ENCODE peak calls at places on chromosomes 3 and 15, in ten cellular contexts. One of them, this sample, is unnamed.

GRCh38 chr3:193909387-193909786 is 226.6 kb upstream of the HES1 start:
- DNase-seq in breast epithelium: no peak
- DNase-seq in coronary artery: no peak
- DNase-seq in pancreas: no peak
- DNase-seq in AG04450: no peak
- DNase-seq in aorta: no peak
- DNase-seq in GM23248: no peak
- DNase-seq in CD8-positive, alpha-beta T cell: no peak
- DNase-seq in right lobe of liver: no peak
- DNase-seq in choroid plexus epithelial cell: no peak
- DNase-seq in this sample: no peak

GRCh38 chr3:8755564-8756237 is 13.7 kb downstream of the OXTR start:
- DNase-seq in aorta: no peak
- DNase-seq in pancreas: no peak
- DNase-seq in AG04450: no peak
- DNase-seq in CD8-positive, alpha-beta T cell: no peak
- DNase-seq in right lobe of liver: no peak
- DNase-seq in breast epithelium: no peak
- DNase-seq in coronary artery: no peak
- DNase-seq in GM23248: peak
- DNase-seq in choroid plexus epithelial cell: peak
- DNase-seq in this sample: no peak

GRCh38 chr3:72230774-72231379 is 445.9 kb upstream of the PROK2 start:
- DNase-seq in right lobe of liver: no peak
- DNase-seq in coronary artery: no peak
- DNase-seq in pancreas: no peak
- DNase-seq in GM23248: peak
- DNase-seq in aorta: no peak
- DNase-seq in CD8-positive, alpha-beta T cell: no peak
- DNase-seq in choroid plexus epithelial cell: no peak
- DNase-seq in breast epithelium: no peak
- DNase-seq in AG04450: no peak
- DNase-seq in this sample: no peak

GRCh38 chr15:80577552-80578205 is 117.4 kb upstream of the ABHD17C start:
- DNase-seq in aorta: no peak
- DNase-seq in choroid plexus epithelial cell: no peak
- DNase-seq in right lobe of liver: no peak
- DNase-seq in breast epithelium: no peak
- DNase-seq in CD8-positive, alpha-beta T cell: no peak
- DNase-seq in pancreas: no peak
- DNase-seq in AG04450: no peak
- DNase-seq in coronary artery: peak
- DNase-seq in GM23248: no peak
- DNase-seq in this sample: no peak

GRCh38 chr3:169744332-169745054 is 20.4 kb downstream of the TERC start:
- DNase-seq in pancreas: no peak
- DNase-seq in aorta: no peak
- DNase-seq in right lobe of liver: no peak
- DNase-seq in choroid plexus epithelial cell: peak
- DNase-seq in CD8-positive, alpha-beta T cell: no peak
- DNase-seq in GM23248: peak
- DNase-seq in coronary artery: no peak
- DNase-seq in AG04450: no peak
- DNase-seq in breast epithelium: no peak
- DNase-seq in this sample: no peak

GRCh38 chr3:13077431-13078157 is 4.4 kb upstream of the IQSEC1 start:
- DNase-seq in right lobe of liver: peak
- DNase-seq in AG04450: no peak
- DNase-seq in GM23248: peak
- DNase-seq in coronary artery: no peak
- DNase-seq in aorta: peak
- DNase-seq in CD8-positive, alpha-beta T cell: no peak
- DNase-seq in choroid plexus epithelial cell: no peak
- DNase-seq in pancreas: peak
- DNase-seq in breast epithelium: no peak
- DNase-seq in this sample: no peak

GRCh38 chr3:151827816-151828215 is 13.9 kb downstream of the AADAC start:
- DNase-seq in GM23248: no peak
- DNase-seq in CD8-positive, alpha-beta T cell: no peak
- DNase-seq in breast epithelium: no peak
- DNase-seq in AG04450: no peak
- DNase-seq in choroid plexus epithelial cell: no peak
- DNase-seq in coronary artery: no peak
- DNase-seq in aorta: no peak
- DNase-seq in right lobe of liver: no peak
- DNase-seq in pancreas: no peak
- DNase-seq in this sample: no peak

GRCh38 chr15:77178421-77178820 is 107.5 kb upstream of the TSPAN3 start:
- DNase-seq in pancreas: no peak
- DNase-seq in right lobe of liver: no peak
- DNase-seq in AG04450: no peak
- DNase-seq in coronary artery: no peak
- DNase-seq in aorta: no peak
- DNase-seq in breast epithelium: no peak
- DNase-seq in GM23248: no peak
- DNase-seq in CD8-positive, alpha-beta T cell: no peak
- DNase-seq in choroid plexus epithelial cell: no peak
- DNase-seq in this sample: no peak

GRCh38 chr15:80173022-80173759 is 20.4 kb downstream of the FAH start:
- DNase-seq in GM23248: peak
- DNase-seq in CD8-positive, alpha-beta T cell: peak
- DNase-seq in aorta: no peak
- DNase-seq in pancreas: peak
- DNase-seq in breast epithelium: peak
- DNase-seq in choroid plexus epithelial cell: peak
- DNase-seq in coronary artery: no peak
- DNase-seq in AG04450: no peak
- DNase-seq in right lobe of liver: peak
- DNase-seq in this sample: no peak

GRCh38 chr3:131075632-131076328 is 49.1 kb downstream of the NEK11 start:
- DNase-seq in GM23248: no peak
- DNase-seq in breast epithelium: no peak
- DNase-seq in coronary artery: no peak
- DNase-seq in CD8-positive, alpha-beta T cell: no peak
- DNase-seq in right lobe of liver: no peak
- DNase-seq in aorta: no peak
- DNase-seq in choroid plexus epithelial cell: no peak
- DNase-seq in AG04450: no peak
- DNase-seq in pancreas: no peak
- DNase-seq in this sample: no peak

GRCh38 chr3:29140706-29141105 is 140.2 kb upstream of the RBMS3 start:
- DNase-seq in pancreas: no peak
- DNase-seq in AG04450: no peak
- DNase-seq in GM23248: peak
- DNase-seq in coronary artery: no peak
- DNase-seq in right lobe of liver: no peak
- DNase-seq in breast epithelium: no peak
- DNase-seq in CD8-positive, alpha-beta T cell: no peak
- DNase-seq in choroid plexus epithelial cell: no peak
- DNase-seq in aorta: no peak
- DNase-seq in this sample: no peak

GRCh38 chr15:66803182-66803729 is 101.2 kb downstream of the SMAD6 start:
- DNase-seq in right lobe of liver: peak
- DNase-seq in breast epithelium: peak
- DNase-seq in aorta: peak
- DNase-seq in pancreas: peak
- DNase-seq in AG04450: peak
- DNase-seq in CD8-positive, alpha-beta T cell: no peak
- DNase-seq in choroid plexus epithelial cell: peak
- DNase-seq in coronary artery: peak
- DNase-seq in GM23248: peak
- DNase-seq in this sample: peak

GRCh38 chr3:69441028-69441427 is 55.1 kb upstream of the FRMD4B start:
- DNase-seq in choroid plexus epithelial cell: no peak
- DNase-seq in AG04450: no peak
- DNase-seq in pancreas: no peak
- DNase-seq in coronary artery: no peak
- DNase-seq in GM23248: no peak
- DNase-seq in aorta: no peak
- DNase-seq in breast epithelium: no peak
- DNase-seq in CD8-positive, alpha-beta T cell: no peak
- DNase-seq in right lobe of liver: no peak
- DNase-seq in this sample: no peak

GRCh38 chr15:85625431-85625830 is 169.3 kb downstream of the KLHL25 start:
- DNase-seq in choroid plexus epithelial cell: no peak
- DNase-seq in GM23248: no peak
- DNase-seq in breast epithelium: no peak
- DNase-seq in CD8-positive, alpha-beta T cell: no peak
- DNase-seq in AG04450: no peak
- DNase-seq in coronary artery: no peak
- DNase-seq in pancreas: no peak
- DNase-seq in right lobe of liver: no peak
- DNase-seq in aorta: no peak
- DNase-seq in this sample: no peak

GRCh38 chr3:46953265-46954010 is 23.1 kb downstream of the CCDC12 start:
- DNase-seq in CD8-positive, alpha-beta T cell: no peak
- DNase-seq in pancreas: no peak
- DNase-seq in right lobe of liver: no peak
- DNase-seq in choroid plexus epithelial cell: no peak
- DNase-seq in GM23248: no peak
- DNase-seq in aorta: no peak
- DNase-seq in AG04450: no peak
- DNase-seq in breast epithelium: no peak
- DNase-seq in coronary artery: no peak
- DNase-seq in this sample: no peak

GRCh38 chr15:35737521-35737920 is 191.6 kb upstream of the DPH6 start:
- DNase-seq in CD8-positive, alpha-beta T cell: no peak
- DNase-seq in right lobe of liver: no peak
- DNase-seq in breast epithelium: no peak
- DNase-seq in coronary artery: no peak
- DNase-seq in pancreas: no peak
- DNase-seq in AG04450: no peak
- DNase-seq in choroid plexus epithelial cell: peak
- DNase-seq in GM23248: peak
- DNase-seq in aorta: no peak
- DNase-seq in this sample: no peak

DNA sequence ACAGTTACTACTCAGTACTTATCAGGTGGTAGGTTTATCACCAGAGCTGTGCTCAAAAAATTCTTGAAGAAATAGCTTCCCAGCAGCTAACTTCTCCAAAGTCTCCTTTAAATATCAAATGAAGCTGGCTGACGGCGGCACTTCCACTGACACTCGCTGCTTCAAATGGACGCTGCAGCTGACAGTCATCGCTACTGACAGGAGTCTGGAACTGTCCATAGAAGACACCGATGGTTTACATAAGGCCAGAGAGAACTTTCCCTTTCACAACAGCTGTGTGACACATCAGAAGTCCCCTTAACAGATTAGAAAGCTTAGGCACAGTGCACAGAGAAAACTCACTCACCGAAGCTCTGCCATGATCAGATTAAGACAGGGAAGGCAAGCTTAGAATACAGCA is 270.2 kb downstream of the SHOX2 start:
- DNase-seq in right lobe of liver: no peak
- DNase-seq in choroid plexus epithelial cell: no peak
- DNase-seq in breast epithelium: no peak
- DNase-seq in coronary artery: no peak
- DNase-seq in aorta: no peak
- DNase-seq in CD8-positive, alpha-beta T cell: no peak
- DNase-seq in AG04450: no peak
- DNase-seq in GM23248: peak
- DNase-seq in pancreas: no peak
- DNase-seq in this sample: no peak
- H3K4me3 ChIP-seq in right lobe of liver: no peak
- H3K4me3 ChIP-seq in choroid plexus epithelial cell: no peak
- H3K4me3 ChIP-seq in breast epithelium: no peak
- H3K4me3 ChIP-seq in coronary artery: peak
- H3K4me3 ChIP-seq in aorta: no peak
- H3K4me3 ChIP-seq in CD8-positive, alpha-beta T cell: no peak
- H3K4me3 ChIP-seq in AG04450: no peak
- H3K4me3 ChIP-seq in GM23248: no peak
- H3K4me3 ChIP-seq in pancreas: no peak
- H3K4me3 ChIP-seq in this sample: no peak

DNA sequence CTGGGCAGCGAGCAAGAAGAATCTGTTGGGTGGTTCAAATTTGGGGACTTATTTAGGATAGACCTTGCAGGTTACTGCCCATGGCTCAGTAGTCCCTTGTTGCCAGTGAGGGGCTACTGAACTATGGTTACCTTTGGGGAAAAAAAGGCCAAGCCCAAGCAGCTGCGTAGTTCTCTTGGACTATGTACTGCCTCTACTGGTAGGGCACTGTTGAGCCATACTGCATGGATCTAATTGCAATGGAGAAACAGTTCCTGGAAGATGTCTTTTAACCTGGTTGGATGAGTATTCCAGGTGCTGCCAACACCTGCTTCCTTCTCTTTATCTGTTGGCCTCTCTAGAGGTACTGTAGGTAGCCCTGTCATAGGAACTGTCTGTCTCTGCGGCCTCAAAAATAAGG is 671.9 kb upstream of the CBLB start:
- DNase-seq in GM23248: no peak
- DNase-seq in breast epithelium: no peak
- DNase-seq in pancreas: no peak
- DNase-seq in CD8-positive, alpha-beta T cell: no peak
- DNase-seq in choroid plexus epithelial cell: no peak
- DNase-seq in aorta: no peak
- DNase-seq in AG04450: no peak
- DNase-seq in coronary artery: no peak
- DNase-seq in right lobe of liver: no peak
- DNase-seq in this sample: no peak
- H3K4me3 ChIP-seq in GM23248: no peak
- H3K4me3 ChIP-seq in breast epithelium: no peak
- H3K4me3 ChIP-seq in pancreas: no peak
- H3K4me3 ChIP-seq in CD8-positive, alpha-beta T cell: no peak
- H3K4me3 ChIP-seq in choroid plexus epithelial cell: no peak
- H3K4me3 ChIP-seq in aorta: no peak
- H3K4me3 ChIP-seq in AG04450: no peak
- H3K4me3 ChIP-seq in coronary artery: no peak
- H3K4me3 ChIP-seq in right lobe of liver: no peak
- H3K4me3 ChIP-seq in this sample: no peak

GRCh38 chr3:190595807-190596206 is 81.9 kb downstream of the IL1RAP start:
- DNase-seq in choroid plexus epithelial cell: no peak
- DNase-seq in coronary artery: no peak
- DNase-seq in aorta: no peak
- DNase-seq in AG04450: no peak
- DNase-seq in breast epithelium: no peak
- DNase-seq in pancreas: no peak
- DNase-seq in CD8-positive, alpha-beta T cell: no peak
- DNase-seq in GM23248: no peak
- DNase-seq in right lobe of liver: no peak
- DNase-seq in this sample: no peak
- H3K4me3 ChIP-seq in choroid plexus epithelial cell: no peak
- H3K4me3 ChIP-seq in coronary artery: no peak
- H3K4me3 ChIP-seq in aorta: no peak
- H3K4me3 ChIP-seq in AG04450: no peak
- H3K4me3 ChIP-seq in breast epithelium: no peak
- H3K4me3 ChIP-seq in pancreas: no peak
- H3K4me3 ChIP-seq in CD8-positive, alpha-beta T cell: no peak
- H3K4me3 ChIP-seq in GM23248: no peak
- H3K4me3 ChIP-seq in right lobe of liver: no peak
- H3K4me3 ChIP-seq in this sample: no peak

DNA sequence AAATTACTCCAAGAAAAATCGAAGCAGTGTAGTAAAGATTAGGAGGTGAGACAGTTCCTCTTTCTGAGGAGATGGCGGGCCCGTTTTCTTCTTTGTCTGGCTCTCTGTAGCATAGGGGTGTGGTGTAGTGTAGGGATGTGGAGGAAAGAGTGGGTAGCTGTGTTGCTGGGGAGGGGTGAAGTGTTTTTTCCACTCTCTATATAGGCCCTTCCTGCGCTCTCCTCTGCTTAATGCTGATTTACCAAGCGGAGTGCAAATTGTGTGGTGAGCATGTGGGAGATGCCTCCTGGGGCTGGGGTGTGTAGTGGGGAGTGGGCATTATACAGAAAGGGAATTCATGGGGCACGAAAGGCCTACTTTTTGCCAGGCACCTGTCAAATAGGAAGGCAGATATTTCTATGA is 94.9 kb downstream of the ST6GAL1 start:
- DNase-seq in GM23248: no peak
- DNase-seq in breast epithelium: no peak
- DNase-seq in right lobe of liver: no peak
- DNase-seq in AG04450: no peak
- DNase-seq in coronary artery: no peak
- DNase-seq in pancreas: no peak
- DNase-seq in CD8-positive, alpha-beta T cell: no peak
- DNase-seq in choroid plexus epithelial cell: no peak
- DNase-seq in aorta: no peak
- DNase-seq in this sample: no peak
- H3K4me3 ChIP-seq in GM23248: no peak
- H3K4me3 ChIP-seq in breast epithelium: no peak
- H3K4me3 ChIP-seq in right lobe of liver: no peak
- H3K4me3 ChIP-seq in AG04450: no peak
- H3K4me3 ChIP-seq in coronary artery: no peak
- H3K4me3 ChIP-seq in pancreas: no peak
- H3K4me3 ChIP-seq in CD8-positive, alpha-beta T cell: peak
- H3K4me3 ChIP-seq in choroid plexus epithelial cell: no peak
- H3K4me3 ChIP-seq in aorta: no peak
- H3K4me3 ChIP-seq in this sample: no peak

This sample was measured in SJSA1.